ENCODE peak calls at places on chromosomes 7 and 10, in seven cellular contexts. T is iPS-NIHi11, Q is astrocyte of the hippocampus, H is iris pigment epithelial cell, F is NCI-H1105, W is left ventricle myocardium inferior, C is astrocyte of the cerebellum. P is an unnamed sample.

GRCh38 chr7:51644216-51644615 is 327.6 kb upstream of the COBL start:
- DNase-seq in C (no peak), T (no peak), H (no peak), W (no peak), Q (no peak), F (no peak), P (no peak)

GRCh38 chr10:103745264-103746247 is 109.8 kb downstream of the SH3PXD2A start:
- DNase-seq in Q (no peak), F (no peak), H (no peak), T (peak), W (no peak), C (no peak), P (no peak)

GRCh38 chr7:81441750-81442149 is 328.1 kb downstream of the HGF start:
- DNase-seq in T (no peak), C (no peak), H (no peak), Q (no peak), F (no peak), W (no peak), P (no peak)

GRCh38 chr10:113958631-113959382 is 84.9 kb upstream of the ADRB1 start:
- DNase-seq in W (no peak), H (peak), Q (peak), C (peak), F (no peak), T (peak), P (peak)

GRCh38 chr7:52779004-52779403 is 256.4 kb upstream of the POM121L12 start:
- DNase-seq in H (no peak), F (no peak), W (no peak), C (no peak), Q (no peak), T (no peak), P (no peak)

GRCh38 chr7:132161231-132161915 is 414.9 kb downstream of the PLXNA4 start:
- DNase-seq in T (no peak), F (no peak), W (peak), Q (peak), H (no peak), C (no peak), P (no peak)

GRCh38 chr7:129351320-129351719 is 82.9 kb upstream of the STRIP2 start:
- DNase-seq in F (no peak), H (peak), Q (peak), T (no peak), C (no peak), W (no peak), P (no peak)

GRCh38 chr10:79238606-79239005 is 108.7 kb upstream of the PPIF start:
- DNase-seq in T (no peak), F (no peak), W (no peak), C (no peak), Q (peak), H (no peak), P (no peak)

GRCh38 chr7:27094304-27095049 is 1.3 kb downstream of the HOXA1 start:
- DNase-seq in H (no peak), Q (no peak), C (no peak), W (no peak), T (no peak), F (no peak), P (no peak)

GRCh38 chr10:48518926-48519730 is 85.7 kb downstream of the ARHGAP22 start:
- DNase-seq in T (no peak), H (no peak), W (no peak), C (no peak), Q (no peak), F (no peak), P (no peak)

GRCh38 chr10:125995726-125996304 is 99.5 kb downstream of the FANK1 start:
- DNase-seq in Q (no peak), F (no peak), T (no peak), W (no peak), H (no peak), C (no peak), P (no peak)

GRCh38 chr10:100847440-100847839 is 65.3 kb upstream of the SLF2 start:
- DNase-seq in W (no peak), F (no peak), T (no peak), C (no peak), Q (no peak), H (peak), P (no peak)

GRCh38 chr7:69892790-69893189 is 294.5 kb downstream of the AUTS2 start:
- DNase-seq in H (no peak), T (no peak), F (no peak), Q (no peak), C (no peak), W (no peak), P (no peak)

GRCh38 chr10:126229701-126230100 is 158.6 kb downstream of the ADAM12 start:
- DNase-seq in H (no peak), T (no peak), W (no peak), F (no peak), Q (no peak), C (no peak), P (no peak)

GRCh38 chr10:5165738-5166137 is 19.2 kb downstream of the AKR1C8 start:
- DNase-seq in H (peak), C (no peak), W (no peak), Q (peak), F (no peak), T (peak), P (no peak)

GRCh38 chr10:47176903-47177860 is 122.8 kb upstream of the GDF10 start:
- DNase-seq in Q (no peak), T (no peak), F (no peak), W (no peak), H (no peak), C (no peak), P (no peak)

GRCh38 chr10:72564596-72564995 is 61.3 kb downstream of the MICU1 start:
- DNase-seq in Q (peak), T (no peak), W (no peak), H (peak), C (peak), F (no peak), P (no peak)

GRCh38 chr10:61901829-61902447 is 439 bp downstream of the ARID5B start:
- DNase-seq in H (peak), C (no peak), Q (no peak), T (peak), W (no peak), F (no peak), P (no peak)

GRCh38 chr10:110514848-110515247 is 17.1 kb downstream of the DUSP5 start:
- DNase-seq in W (no peak), C (no peak), T (no peak), F (no peak), H (no peak), Q (no peak), P (no peak)

GRCh38 chr7:68613405-68613804 is 984.9 kb upstream of the AUTS2 start:
- DNase-seq in T (no peak), Q (peak), H (no peak), W (no peak), F (peak), C (no peak), P (no peak)